ENCODE peak calls at places on chromosomes 16 and 17, in eight cellular contexts. One of them, this sample, is unnamed.

GRCh38 chr17:37642706-37643105 is 540 bp downstream of the DDX52 start:
- DNase-seq in stimulated activated CD4-positive, alpha-beta T cell treated with anti-CD3 and anti-CD28 coated beads, Interleukin-1b, Interleukin-23, amount 100 ng/mL, for 24 hours: no peak
- DNase-seq in BE2C: no peak
- DNase-seq in stimulated activated naive B cell treated with anti-CD40 and anti-IgM and Interleukin-4, amounts not matched to agents 10 μg/mL and 1 μg/mL and 100 μg/mL, for 72 hours: no peak
- DNase-seq in naive thymus-derived CD8-positive, alpha-beta T cell: no peak
- DNase-seq in amygdala: no peak
- DNase-seq in stimulated activated CD8-positive, alpha-beta memory T cell treated with anti-CD3 and anti-CD28 coated beads, Interleukin-4, amount 100 ng/mL, for 48 hours: no peak
- DNase-seq in T47D: peak; percentile 34
- DNase-seq in this sample: no peak

GRCh38 chr17:81429353-81429774 is 34.1 kb downstream of the BAHCC1 start:
- DNase-seq in stimulated activated CD4-positive, alpha-beta T cell treated with anti-CD3 and anti-CD28 coated beads, Interleukin-1b, Interleukin-23, amount 100 ng/mL, for 24 hours: no peak
- DNase-seq in BE2C: peak; percentile 94
- DNase-seq in stimulated activated naive B cell treated with anti-CD40 and anti-IgM and Interleukin-4, amounts not matched to agents 10 μg/mL and 1 μg/mL and 100 μg/mL, for 72 hours: no peak
- DNase-seq in naive thymus-derived CD8-positive, alpha-beta T cell: no peak
- DNase-seq in amygdala: peak; percentile 83
- DNase-seq in stimulated activated CD8-positive, alpha-beta memory T cell treated with anti-CD3 and anti-CD28 coated beads, Interleukin-4, amount 100 ng/mL, for 48 hours: no peak
- DNase-seq in T47D: peak; percentile 86
- DNase-seq in this sample: peak; percentile 87

GRCh38 chr16:78324649-78325274 is 225.3 kb downstream of the WWOX start:
- DNase-seq in stimulated activated CD4-positive, alpha-beta T cell treated with anti-CD3 and anti-CD28 coated beads, Interleukin-1b, Interleukin-23, amount 100 ng/mL, for 24 hours: no peak
- DNase-seq in BE2C: no peak
- DNase-seq in stimulated activated naive B cell treated with anti-CD40 and anti-IgM and Interleukin-4, amounts not matched to agents 10 μg/mL and 1 μg/mL and 100 μg/mL, for 72 hours: no peak
- DNase-seq in naive thymus-derived CD8-positive, alpha-beta T cell: no peak
- DNase-seq in amygdala: no peak
- DNase-seq in stimulated activated CD8-positive, alpha-beta memory T cell treated with anti-CD3 and anti-CD28 coated beads, Interleukin-4, amount 100 ng/mL, for 48 hours: no peak
- DNase-seq in T47D: no peak
- DNase-seq in this sample: no peak

GRCh38 chr16:83652898-83653297 is 154.9 kb upstream of the HSBP1 start:
- DNase-seq in stimulated activated CD4-positive, alpha-beta T cell treated with anti-CD3 and anti-CD28 coated beads, Interleukin-1b, Interleukin-23, amount 100 ng/mL, for 24 hours: no peak
- DNase-seq in BE2C: no peak
- DNase-seq in stimulated activated naive B cell treated with anti-CD40 and anti-IgM and Interleukin-4, amounts not matched to agents 10 μg/mL and 1 μg/mL and 100 μg/mL, for 72 hours: no peak
- DNase-seq in naive thymus-derived CD8-positive, alpha-beta T cell: no peak
- DNase-seq in amygdala: no peak
- DNase-seq in stimulated activated CD8-positive, alpha-beta memory T cell treated with anti-CD3 and anti-CD28 coated beads, Interleukin-4, amount 100 ng/mL, for 48 hours: no peak
- DNase-seq in T47D: no peak
- DNase-seq in this sample: no peak

GRCh38 chr17:55295411-55296170 is 30.8 kb downstream of the HLF start:
- DNase-seq in stimulated activated CD4-positive, alpha-beta T cell treated with anti-CD3 and anti-CD28 coated beads, Interleukin-1b, Interleukin-23, amount 100 ng/mL, for 24 hours: peak; percentile 26
- DNase-seq in BE2C: peak; percentile 55
- DNase-seq in stimulated activated naive B cell treated with anti-CD40 and anti-IgM and Interleukin-4, amounts not matched to agents 10 μg/mL and 1 μg/mL and 100 μg/mL, for 72 hours: peak; percentile 24
- DNase-seq in naive thymus-derived CD8-positive, alpha-beta T cell: peak; percentile 26
- DNase-seq in amygdala: no peak
- DNase-seq in stimulated activated CD8-positive, alpha-beta memory T cell treated with anti-CD3 and anti-CD28 coated beads, Interleukin-4, amount 100 ng/mL, for 48 hours: peak; percentile 69
- DNase-seq in T47D: peak; percentile 84
- DNase-seq in this sample: no peak

GRCh38 chr16:57892447-57893096 is 78.4 kb downstream of the CNGB1 start:
- DNase-seq in stimulated activated CD4-positive, alpha-beta T cell treated with anti-CD3 and anti-CD28 coated beads, Interleukin-1b, Interleukin-23, amount 100 ng/mL, for 24 hours: no peak
- DNase-seq in BE2C: no peak
- DNase-seq in stimulated activated naive B cell treated with anti-CD40 and anti-IgM and Interleukin-4, amounts not matched to agents 10 μg/mL and 1 μg/mL and 100 μg/mL, for 72 hours: no peak
- DNase-seq in naive thymus-derived CD8-positive, alpha-beta T cell: no peak
- DNase-seq in amygdala: no peak
- DNase-seq in stimulated activated CD8-positive, alpha-beta memory T cell treated with anti-CD3 and anti-CD28 coated beads, Interleukin-4, amount 100 ng/mL, for 48 hours: no peak
- DNase-seq in T47D: no peak
- DNase-seq in this sample: peak; percentile 77

GRCh38 chr17:83152745-83153611 is 73.6 kb downstream of the METRNL start:
- DNase-seq in stimulated activated CD4-positive, alpha-beta T cell treated with anti-CD3 and anti-CD28 coated beads, Interleukin-1b, Interleukin-23, amount 100 ng/mL, for 24 hours: no peak
- DNase-seq in BE2C: no peak
- DNase-seq in stimulated activated naive B cell treated with anti-CD40 and anti-IgM and Interleukin-4, amounts not matched to agents 10 μg/mL and 1 μg/mL and 100 μg/mL, for 72 hours: peak; percentile 24
- DNase-seq in naive thymus-derived CD8-positive, alpha-beta T cell: no peak
- DNase-seq in amygdala: no peak
- DNase-seq in stimulated activated CD8-positive, alpha-beta memory T cell treated with anti-CD3 and anti-CD28 coated beads, Interleukin-4, amount 100 ng/mL, for 48 hours: no peak
- DNase-seq in T47D: no peak
- DNase-seq in this sample: peak; percentile 90

GRCh38 chr17:77246110-77247047 is 105.6 kb downstream of the SEC14L1 start:
- DNase-seq in stimulated activated CD4-positive, alpha-beta T cell treated with anti-CD3 and anti-CD28 coated beads, Interleukin-1b, Interleukin-23, amount 100 ng/mL, for 24 hours: no peak
- DNase-seq in BE2C: no peak
- DNase-seq in stimulated activated naive B cell treated with anti-CD40 and anti-IgM and Interleukin-4, amounts not matched to agents 10 μg/mL and 1 μg/mL and 100 μg/mL, for 72 hours: no peak
- DNase-seq in naive thymus-derived CD8-positive, alpha-beta T cell: no peak
- DNase-seq in amygdala: no peak
- DNase-seq in stimulated activated CD8-positive, alpha-beta memory T cell treated with anti-CD3 and anti-CD28 coated beads, Interleukin-4, amount 100 ng/mL, for 48 hours: no peak
- DNase-seq in T47D: no peak
- DNase-seq in this sample: no peak

GRCh38 chr17:29039764-29040598 is 3.0 kb upstream of the PIPOX start:
- DNase-seq in stimulated activated CD4-positive, alpha-beta T cell treated with anti-CD3 and anti-CD28 coated beads, Interleukin-1b, Interleukin-23, amount 100 ng/mL, for 24 hours: no peak
- DNase-seq in BE2C: no peak
- DNase-seq in stimulated activated naive B cell treated with anti-CD40 and anti-IgM and Interleukin-4, amounts not matched to agents 10 μg/mL and 1 μg/mL and 100 μg/mL, for 72 hours: no peak
- DNase-seq in naive thymus-derived CD8-positive, alpha-beta T cell: no peak
- DNase-seq in amygdala: peak; percentile 28
- DNase-seq in stimulated activated CD8-positive, alpha-beta memory T cell treated with anti-CD3 and anti-CD28 coated beads, Interleukin-4, amount 100 ng/mL, for 48 hours: no peak
- DNase-seq in T47D: no peak
- DNase-seq in this sample: peak; percentile 56

GRCh38 chr17:61405047-61405685 is 5.5 kb downstream of the TBX2 start:
- DNase-seq in stimulated activated CD4-positive, alpha-beta T cell treated with anti-CD3 and anti-CD28 coated beads, Interleukin-1b, Interleukin-23, amount 100 ng/mL, for 24 hours: no peak
- DNase-seq in BE2C: peak; percentile 11
- DNase-seq in stimulated activated naive B cell treated with anti-CD40 and anti-IgM and Interleukin-4, amounts not matched to agents 10 μg/mL and 1 μg/mL and 100 μg/mL, for 72 hours: no peak
- DNase-seq in naive thymus-derived CD8-positive, alpha-beta T cell: no peak
- DNase-seq in amygdala: no peak
- DNase-seq in stimulated activated CD8-positive, alpha-beta memory T cell treated with anti-CD3 and anti-CD28 coated beads, Interleukin-4, amount 100 ng/mL, for 48 hours: peak; percentile 28
- DNase-seq in T47D: no peak
- DNase-seq in this sample: no peak

GRCh38 chr17:42111901-42112551 is 488 bp downstream of the DHX58 start:
- DNase-seq in stimulated activated CD4-positive, alpha-beta T cell treated with anti-CD3 and anti-CD28 coated beads, Interleukin-1b, Interleukin-23, amount 100 ng/mL, for 24 hours: no peak
- DNase-seq in BE2C: no peak
- DNase-seq in stimulated activated naive B cell treated with anti-CD40 and anti-IgM and Interleukin-4, amounts not matched to agents 10 μg/mL and 1 μg/mL and 100 μg/mL, for 72 hours: no peak
- DNase-seq in naive thymus-derived CD8-positive, alpha-beta T cell: no peak
- DNase-seq in amygdala: peak; percentile 38
- DNase-seq in stimulated activated CD8-positive, alpha-beta memory T cell treated with anti-CD3 and anti-CD28 coated beads, Interleukin-4, amount 100 ng/mL, for 48 hours: peak; percentile 49
- DNase-seq in T47D: peak; percentile 48
- DNase-seq in this sample: no peak

GRCh38 chr17:62614142-62614541 is 13.3 kb upstream of the MRC2 start:
- DNase-seq in stimulated activated CD4-positive, alpha-beta T cell treated with anti-CD3 and anti-CD28 coated beads, Interleukin-1b, Interleukin-23, amount 100 ng/mL, for 24 hours: no peak
- DNase-seq in BE2C: no peak
- DNase-seq in stimulated activated naive B cell treated with anti-CD40 and anti-IgM and Interleukin-4, amounts not matched to agents 10 μg/mL and 1 μg/mL and 100 μg/mL, for 72 hours: no peak
- DNase-seq in naive thymus-derived CD8-positive, alpha-beta T cell: no peak
- DNase-seq in amygdala: no peak
- DNase-seq in stimulated activated CD8-positive, alpha-beta memory T cell treated with anti-CD3 and anti-CD28 coated beads, Interleukin-4, amount 100 ng/mL, for 48 hours: no peak
- DNase-seq in T47D: no peak
- DNase-seq in this sample: no peak